ENCODE peak calls at places on chromosomes 2 and 18, in five cellular contexts. One of them, this sample, is unnamed.

GRCh38 chr2:9613291-9613690 is 17.5 kb downstream of the YWHAQ start:
- DNase-seq in GM13977: no peak
- DNase-seq in endodermal cell: no peak
- DNase-seq in upper lobe of right lung: no peak
- DNase-seq in endothelial cell: no peak
- DNase-seq in this sample: no peak

GRCh38 chr2:207122914-207123744 is 42.6 kb downstream of the KLF7 start:
- DNase-seq in endodermal cell: peak; percentile 95
- DNase-seq in GM13977: no peak
- DNase-seq in upper lobe of right lung: no peak
- DNase-seq in endothelial cell: no peak
- DNase-seq in this sample: no peak

GRCh38 chr2:173750332-173750731 is 214.8 kb downstream of the SP3 start:
- DNase-seq in GM13977: no peak
- DNase-seq in endodermal cell: peak; percentile 75
- DNase-seq in endothelial cell: peak; percentile 22
- DNase-seq in upper lobe of right lung: no peak
- DNase-seq in this sample: no peak

GRCh38 chr2:178997477-178997876 is 52.5 kb downstream of the CCDC141 start:
- DNase-seq in upper lobe of right lung: no peak
- DNase-seq in endodermal cell: no peak
- DNase-seq in GM13977: no peak
- DNase-seq in endothelial cell: no peak
- DNase-seq in this sample: no peak

GRCh38 chr2:9519250-9519649 is 36.4 kb downstream of the ADAM17 start:
- DNase-seq in upper lobe of right lung: no peak
- DNase-seq in GM13977: no peak
- DNase-seq in endothelial cell: no peak
- DNase-seq in endodermal cell: no peak
- DNase-seq in this sample: no peak

GRCh38 chr2:44267269-44268258 is 7.7 kb upstream of the SLC3A1 start:
- DNase-seq in endothelial cell: no peak
- DNase-seq in upper lobe of right lung: no peak
- DNase-seq in GM13977: no peak
- DNase-seq in endodermal cell: no peak
- DNase-seq in this sample: no peak

GRCh38 chr2:120973196-120973595 is 237.5 kb downstream of the GLI2 start:
- DNase-seq in GM13977: no peak
- DNase-seq in endothelial cell: no peak
- DNase-seq in endodermal cell: no peak
- DNase-seq in upper lobe of right lung: no peak
- DNase-seq in this sample: no peak

GRCh38 chr18:34848156-34848555 is 138.1 kb downstream of the DTNA start:
- DNase-seq in GM13977: no peak
- DNase-seq in upper lobe of right lung: no peak
- DNase-seq in endodermal cell: no peak
- DNase-seq in endothelial cell: no peak
- DNase-seq in this sample: no peak

GRCh38 chr2:108182489-108182888 is 57.3 kb upstream of the SULT1C3 start:
- DNase-seq in endodermal cell: peak; percentile 89
- DNase-seq in GM13977: no peak
- DNase-seq in upper lobe of right lung: no peak
- DNase-seq in endothelial cell: peak; percentile 62
- DNase-seq in this sample: no peak

GRCh38 chr2:145744541-145745386 is 1224.8 kb upstream of the ZEB2 start:
- DNase-seq in endodermal cell: no peak
- DNase-seq in upper lobe of right lung: no peak
- DNase-seq in endothelial cell: no peak
- DNase-seq in GM13977: no peak
- DNase-seq in this sample: no peak

GRCh38 chr18:72834731-72835130 is 33.1 kb downstream of the NETO1 start:
- DNase-seq in GM13977: no peak
- DNase-seq in upper lobe of right lung: no peak
- DNase-seq in endodermal cell: no peak
- DNase-seq in endothelial cell: no peak
- DNase-seq in this sample: no peak

GRCh38 chr18:26088482-26088881 is 1.9 kb downstream of the SS18 start:
- DNase-seq in GM13977: no peak
- DNase-seq in endodermal cell: no peak
- DNase-seq in upper lobe of right lung: no peak
- DNase-seq in endothelial cell: no peak
- DNase-seq in this sample: no peak

GRCh38 chr2:167962436-167963226 is 284.8 kb downstream of the STK39 start:
- DNase-seq in GM13977: no peak
- DNase-seq in upper lobe of right lung: no peak
- DNase-seq in endothelial cell: no peak
- DNase-seq in endodermal cell: no peak
- DNase-seq in this sample: no peak

GRCh38 chr18:37577051-37577611 is 11.5 kb upstream of the CELF4 start:
- DNase-seq in endothelial cell: no peak
- DNase-seq in upper lobe of right lung: no peak
- DNase-seq in GM13977: no peak
- DNase-seq in endodermal cell: peak; percentile 92
- DNase-seq in this sample: no peak

GRCh38 chr2:102337481-102338386 is 17.9 kb upstream of the IL18R1 start:
- DNase-seq in GM13977: no peak
- DNase-seq in upper lobe of right lung: no peak
- DNase-seq in endodermal cell: no peak
- DNase-seq in endothelial cell: no peak
- DNase-seq in this sample: no peak

GRCh38 chr2:40043191-40043590 is 264.1 kb upstream of the THUMPD2 start:
- DNase-seq in endothelial cell: no peak
- DNase-seq in endodermal cell: no peak
- DNase-seq in upper lobe of right lung: no peak
- DNase-seq in GM13977: no peak
- DNase-seq in this sample: no peak

GRCh38 chr2:160408575-160409291 is 84.9 kb downstream of the RBMS1 start:
- DNase-seq in GM13977: no peak
- DNase-seq in endodermal cell: peak; percentile 74
- DNase-seq in endothelial cell: peak; percentile 38
- DNase-seq in upper lobe of right lung: no peak
- DNase-seq in this sample: no peak

GRCh38 chr2:237312021-237312755 is 101.8 kb downstream of the COL6A3 start:
- DNase-seq in GM13977: no peak
- DNase-seq in upper lobe of right lung: no peak
- DNase-seq in endothelial cell: no peak
- DNase-seq in endodermal cell: no peak
- DNase-seq in this sample: no peak

GRCh38 chr2:149451417-149452165 is 121.2 kb downstream of the LYPD6 start:
- DNase-seq in endodermal cell: no peak
- DNase-seq in upper lobe of right lung: no peak
- DNase-seq in GM13977: no peak
- DNase-seq in endothelial cell: no peak
- DNase-seq in this sample: no peak

GRCh38 chr2:223989206-223989859 is 32.1 kb downstream of the MRPL44 start:
- DNase-seq in upper lobe of right lung: no peak
- DNase-seq in GM13977: no peak
- DNase-seq in endodermal cell: no peak
- DNase-seq in endothelial cell: no peak
- DNase-seq in this sample: no peak

GRCh38 chr2:33419548-33420255 is 56.7 kb upstream of the RASGRP3 start:
- DNase-seq in upper lobe of right lung: no peak
- DNase-seq in endodermal cell: no peak
- DNase-seq in endothelial cell: no peak
- DNase-seq in GM13977: no peak
- DNase-seq in this sample: no peak

GRCh38 chr2:179412116-179412515 is 147.5 kb upstream of the SESTD1 start:
- DNase-seq in upper lobe of right lung: no peak
- DNase-seq in endodermal cell: no peak
- DNase-seq in GM13977: no peak
- DNase-seq in endothelial cell: no peak
- DNase-seq in this sample: no peak

GRCh38 chr18:48546411-48546810 is 7.6 kb downstream of the CTIF start:
- DNase-seq in upper lobe of right lung: peak; percentile 18
- DNase-seq in GM13977: no peak
- DNase-seq in endothelial cell: no peak
- DNase-seq in endodermal cell: peak; percentile 59
- DNase-seq in this sample: no peak

GRCh38 chr2:174335605-174336402 is 1.1 kb downstream of the SP9 start:
- DNase-seq in endodermal cell: peak; percentile 89
- DNase-seq in upper lobe of right lung: no peak
- DNase-seq in GM13977: peak; percentile 55
- DNase-seq in endothelial cell: peak; percentile 48
- DNase-seq in this sample: peak; percentile 46

GRCh38 chr2:46387886-46388515 is 90.8 kb downstream of the EPAS1 start:
- DNase-seq in upper lobe of right lung: no peak
- DNase-seq in endodermal cell: peak; percentile 24
- DNase-seq in endothelial cell: no peak
- DNase-seq in GM13977: no peak
- DNase-seq in this sample: no peak

GRCh38 chr2:199862779-199863178 is 11.8 kb upstream of the FTCDNL1 start:
- DNase-seq in GM13977: no peak
- DNase-seq in upper lobe of right lung: no peak
- DNase-seq in endothelial cell: no peak
- DNase-seq in endodermal cell: no peak
- DNase-seq in this sample: no peak

GRCh38 chr18:48992791-48993555 is 42.2 kb upstream of the SMAD7 start:
- DNase-seq in GM13977: peak; percentile 66
- DNase-seq in upper lobe of right lung: no peak
- DNase-seq in endothelial cell: no peak
- DNase-seq in endodermal cell: peak; percentile 47
- DNase-seq in this sample: peak; percentile 69

GRCh38 chr2:67237288-67237687 is 159.8 kb upstream of the ETAA1 start:
- DNase-seq in upper lobe of right lung: no peak
- DNase-seq in endodermal cell: no peak
- DNase-seq in endothelial cell: no peak
- DNase-seq in GM13977: no peak
- DNase-seq in this sample: no peak
- TF ChIP-seq CTCF in upper lobe of right lung: no peak
- TF ChIP-seq CTCF in endodermal cell: peak; percentile 47
- TF ChIP-seq CTCF in endothelial cell: no peak
- TF ChIP-seq CTCF in GM13977: no peak
- TF ChIP-seq CTCF in this sample: no peak

GRCh38 chr2:187842315-187842714 is 288.1 kb upstream of the TFPI start:
- DNase-seq in upper lobe of right lung: no peak
- DNase-seq in endodermal cell: no peak
- DNase-seq in endothelial cell: no peak
- DNase-seq in GM13977: no peak
- DNase-seq in this sample: no peak

GRCh38 chr2:187847245-187848208 is 293.3 kb upstream of the TFPI start:
- DNase-seq in upper lobe of right lung: no peak
- DNase-seq in endodermal cell: no peak
- DNase-seq in endothelial cell: no peak
- DNase-seq in GM13977: no peak
- DNase-seq in this sample: no peak

DNA sequence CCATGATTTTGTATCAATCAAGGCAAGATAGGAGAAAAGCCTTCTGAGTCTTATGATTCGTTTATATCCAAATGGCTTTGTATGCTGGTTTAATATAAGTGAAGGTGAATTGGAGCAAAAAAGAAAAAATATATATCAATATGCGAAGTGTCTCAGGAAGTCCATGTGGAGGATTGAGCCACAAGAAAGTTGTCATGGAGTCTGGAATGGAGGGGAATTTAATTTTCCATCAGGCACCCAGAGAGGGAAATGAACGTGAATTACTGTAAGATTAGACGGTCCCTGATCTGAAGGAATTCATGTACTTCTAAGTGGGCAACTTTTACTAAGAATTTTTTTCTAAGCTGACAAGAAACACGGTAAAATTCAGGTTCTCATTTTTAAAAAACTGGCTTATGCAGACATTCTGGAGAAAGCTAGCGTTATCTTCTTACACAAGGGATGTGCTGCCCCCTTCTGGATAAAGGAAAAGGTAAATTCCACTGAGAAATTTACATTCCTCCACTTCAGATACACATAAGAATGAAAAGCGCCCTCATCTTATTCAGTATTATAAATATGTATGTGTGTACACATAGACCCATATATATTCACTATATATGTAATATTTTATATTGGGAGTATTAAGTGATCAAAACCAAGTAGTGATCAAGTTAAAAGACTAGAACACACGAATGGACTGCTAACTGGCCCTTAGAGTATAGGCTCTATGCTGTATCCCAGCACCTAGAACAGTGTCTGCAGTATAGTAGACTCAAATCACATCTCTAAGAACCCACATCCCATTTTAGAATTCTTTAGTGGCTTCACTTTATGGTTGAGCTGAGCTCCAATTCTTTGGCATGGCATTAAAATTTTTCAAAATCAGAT is 289.0 kb upstream of the TFPI start:
- DNase-seq in endothelial cell: peak; percentile 19
- DNase-seq in endodermal cell: no peak
- DNase-seq in upper lobe of right lung: no peak
- DNase-seq in GM13977: peak; percentile 15
- DNase-seq in this sample: peak; percentile 18
- TF ChIP-seq CTCF in endothelial cell: peak; percentile 79
- TF ChIP-seq CTCF in endodermal cell: peak; percentile 87
- TF ChIP-seq CTCF in upper lobe of right lung: peak; percentile 68
- TF ChIP-seq CTCF in GM13977: peak; percentile 64
- TF ChIP-seq CTCF in this sample: peak; percentile 50

GRCh38 chr2:2845796-2846315 is 514.8 kb upstream of the MYT1L start:
- DNase-seq in endothelial cell: no peak
- DNase-seq in GM13977: no peak
- DNase-seq in endodermal cell: no peak
- DNase-seq in upper lobe of right lung: peak; percentile 40
- DNase-seq in this sample: no peak

GRCh38 chr2:2846379-2847130 is 515.5 kb upstream of the MYT1L start:
- DNase-seq in endodermal cell: no peak
- DNase-seq in upper lobe of right lung: peak; percentile 62
- DNase-seq in endothelial cell: no peak
- DNase-seq in GM13977: no peak
- DNase-seq in this sample: no peak

GRCh38 chr2:2842466-2842865 is 511.4 kb upstream of the MYT1L start:
- DNase-seq in GM13977: no peak
- DNase-seq in endothelial cell: no peak
- DNase-seq in upper lobe of right lung: peak; percentile 44
- DNase-seq in endodermal cell: no peak
- DNase-seq in this sample: no peak

GRCh38 chr2:2845267-2845666 is 514.2 kb upstream of the MYT1L start:
- DNase-seq in endodermal cell: no peak
- DNase-seq in upper lobe of right lung: peak; percentile 27
- DNase-seq in GM13977: no peak
- DNase-seq in endothelial cell: no peak
- DNase-seq in this sample: no peak

DNA sequence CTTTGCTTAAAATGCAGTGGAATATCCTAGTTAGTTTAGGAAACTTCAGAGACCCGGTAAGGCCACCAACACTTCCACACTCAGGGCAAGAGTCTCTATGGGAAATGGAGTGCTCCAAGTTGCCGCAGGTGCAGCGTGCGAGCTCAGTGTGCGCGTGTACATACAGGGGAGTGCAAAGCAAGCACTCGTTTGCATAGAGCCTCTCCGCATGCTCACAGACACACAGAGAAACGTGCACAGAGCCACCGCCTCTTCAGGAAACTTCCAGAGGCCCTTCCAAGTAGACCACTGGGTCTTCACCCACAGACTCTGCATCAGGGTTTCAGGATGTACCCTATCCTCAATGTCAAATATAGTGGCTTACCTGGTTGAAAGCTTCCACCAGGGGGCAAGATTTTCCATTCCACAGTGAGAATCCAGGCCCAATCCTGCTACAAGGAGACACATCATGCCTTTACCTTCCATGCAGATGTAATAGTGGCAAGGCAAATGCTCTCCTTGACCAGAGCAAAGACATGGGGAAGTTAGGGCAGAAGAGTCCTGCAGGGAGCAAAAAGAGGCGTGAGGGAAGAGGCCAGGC is 513.0 kb upstream of the MYT1L start:
- DNase-seq in endothelial cell: peak; percentile 27
- DNase-seq in upper lobe of right lung: no peak
- DNase-seq in endodermal cell: peak; percentile 69
- DNase-seq in GM13977: no peak
- DNase-seq in this sample: no peak
- TF ChIP-seq CTCF in endothelial cell: peak; percentile 52
- TF ChIP-seq CTCF in upper lobe of right lung: peak; percentile 22
- TF ChIP-seq CTCF in endodermal cell: peak; percentile 74
- TF ChIP-seq CTCF in GM13977: peak; percentile 54
- TF ChIP-seq CTCF in this sample: peak; percentile 22

GRCh38 chr18:2887470-2887869 is 40.7 kb downstream of the EMILIN2 start:
- DNase-seq in endothelial cell: no peak
- DNase-seq in endodermal cell: no peak
- DNase-seq in upper lobe of right lung: no peak
- DNase-seq in GM13977: no peak
- DNase-seq in this sample: no peak
- TF ChIP-seq CTCF in endothelial cell: no peak
- TF ChIP-seq CTCF in endodermal cell: no peak
- TF ChIP-seq CTCF in upper lobe of right lung: no peak
- TF ChIP-seq CTCF in GM13977: no peak
- TF ChIP-seq CTCF in this sample: no peak

This sample was measured in GM13976.